ENCODE peak calls at places on chromosomes 4 and X, in nine cellular contexts. Q is GM12865; T is stimulated activated effector memory CD8-positive, alpha-beta T cell treated with anti-CD3 and anti-CD28 coated beads, Interleukin-12 subunit alpha, Interleukin-12 subunit beta, amount 100 ng/mL, for 72 hours; S is smooth muscle cell of the brain vasculature; H is H9; E is stimulated activated CD8-positive, alpha-beta memory T cell treated with anti-CD3 and anti-CD28 coated beads, Interleukin-4, amount 100 ng/mL, for 1 hour; W is naive B cell; V is NCI-H1417 treated with DMSO at 0.1 percent for 48 hours; R is hypothalamus. P is an unnamed sample.

GRCh38 chrX:42151808-42152207 is 228.5 kb upstream of the CASK start:
- DNase-seq in T (no peak), V (no peak), R (no peak), Q (no peak), E (no peak), H (no peak), W (no peak), S (no peak), P (no peak)

GRCh38 chrX:130170752-130171445 is 863 bp upstream of the RAB33A start:
- DNase-seq in S (no peak), V (peak), T (peak), H (peak), Q (peak), W (peak), E (peak), R (peak), P (peak)

GRCh38 chrX:21738950-21739287 is 19.0 kb downstream of the SMPX start:
- DNase-seq in W (no peak), V (no peak), H (no peak), R (no peak), S (no peak), Q (no peak), E (no peak), T (no peak), P (no peak)

GRCh38 chrX:10064736-10065135 is 92.0 kb upstream of the CLCN4 start:
- DNase-seq in R (no peak), H (no peak), W (no peak), S (no peak), E (no peak), Q (no peak), T (no peak), V (no peak), P (no peak)

GRCh38 chrX:154396948-154397887 is 959 bp upstream of the RPL10 start:
- DNase-seq in V (no peak), Q (peak), W (peak), T (peak), E (no peak), H (peak), S (no peak), R (no peak), P (no peak)

GRCh38 chr4:71004281-71004851 is 10.9 kb downstream of the DCK start:
- DNase-seq in S (no peak), T (peak), R (no peak), H (peak), V (no peak), W (peak), Q (peak), E (no peak), P (no peak)

GRCh38 chrX:48472851-48473717 is 2.9 kb upstream of the FTSJ1 start:
- DNase-seq in H (no peak), R (no peak), E (no peak), Q (no peak), S (no peak), V (no peak), T (no peak), W (no peak), P (no peak)

GRCh38 chrX:17374619-17375360 is at the start of gene NHS:
- DNase-seq in Q (no peak), W (no peak), V (peak), S (no peak), R (peak), H (peak), E (no peak), T (no peak), P (peak)

GRCh38 chr4:44535981-44536380 is 87.4 kb upstream of the KCTD8 start:
- DNase-seq in E (no peak), T (no peak), S (no peak), W (no peak), R (no peak), Q (no peak), H (no peak), V (no peak), P (no peak)